ENCODE peak calls at places on chromosomes 16 and 17, in six cellular contexts. B is stomach; O is tibial artery; A is kidney epithelial cell; I is K562; U is CD8-positive, alpha-beta T cell. S is an unnamed sample.

GRCh38 chr16:12741176-12741575 is 62.5 kb downstream of the CPPED1 start:
- DNase-seq in A (peak; percentile 14), U (no peak), I (no peak), O (no peak), B (no peak), S (no peak)

GRCh38 chr17:76538281-76538931 is 897 bp upstream of the CYGB start:
- DNase-seq in A (no peak), O (peak; percentile 63), B (no peak), U (no peak), I (no peak), S (no peak)

GRCh38 chr16:87789437-87790277 is 23.9 kb upstream of the KLHDC4 start:
- DNase-seq in B (peak; percentile 60), U (no peak), O (peak; percentile 83), A (peak; percentile 59), I (no peak), S (peak; percentile 74)

GRCh38 chr16:54510619-54511018 is 224.0 kb upstream of the IRX3 start:
- DNase-seq in B (no peak), I (no peak), A (no peak), O (no peak), U (no peak), S (no peak)

GRCh38 chr17:49618112-49618611 is 42.5 kb downstream of the NXPH3 start:
- DNase-seq in O (no peak), A (no peak), U (no peak), B (no peak), I (no peak), S (no peak)

GRCh38 chr17:45784583-45785372 is 658 bp downstream of the CRHR1 start:
- DNase-seq in B (peak; percentile 49), U (peak; percentile 35), A (no peak), O (no peak), I (peak; percentile 69), S (no peak)

GRCh38 chr17:70767102-70767701 is 597.9 kb downstream of the KCNJ2 start:
- DNase-seq in A (no peak), I (no peak), B (no peak), O (no peak), U (no peak), S (no peak)

GRCh38 chr17:29722411-29723198 is 99.9 kb upstream of the CORO6 start:
- DNase-seq in O (no peak), B (no peak), U (peak; percentile 52), I (peak; percentile 24), A (no peak), S (peak; percentile 57)

GRCh38 chr17:48593840-48594411 is 347 bp upstream of the HOXB5 start:
- DNase-seq in A (no peak), B (peak; percentile 74), I (peak; percentile 84), O (no peak), U (peak; percentile 85), S (no peak)

GRCh38 chr17:38656959-38657823 is 17.6 kb downstream of the EPOP start:
- DNase-seq in A (no peak), I (peak; percentile 11), O (peak; percentile 13), U (no peak), B (no peak), S (no peak)

GRCh38 chr17:2369551-2370210 is 31.2 kb downstream of the MNT start:
- DNase-seq in U (no peak), I (no peak), A (no peak), O (no peak), B (no peak), S (no peak)

GRCh38 chr17:38575781-38576180 is 30.0 kb downstream of the SRCIN1 start:
- DNase-seq in A (no peak), I (no peak), B (no peak), O (no peak), U (no peak), S (no peak)

GRCh38 chr16:2964416-2965223 is 545 bp downstream of the KREMEN2 start:
- DNase-seq in A (no peak), U (peak; percentile 54), I (peak; percentile 87), O (no peak), B (peak; percentile 39), S (no peak)

GRCh38 chr17:31492880-31493655 is 101.6 kb downstream of the RAB11FIP4 start:
- DNase-seq in B (peak; percentile 43), U (peak; percentile 67), A (no peak), O (no peak), I (peak; percentile 62), S (no peak)

GRCh38 chr16:4136229-4136813 is 20.1 kb upstream of the ADCY9 start:
- DNase-seq in B (peak; percentile 82), A (peak; percentile 32), I (no peak), U (no peak), O (no peak), S (no peak)

GRCh38 chr16:67946966-67947558 is 3.1 kb upstream of the LCAT start:
- DNase-seq in I (no peak), U (no peak), B (no peak), A (no peak), O (no peak), S (no peak)

GRCh38 chr17:15516150-15516549 is 47.1 kb downstream of the TVP23C start:
- DNase-seq in O (no peak), A (no peak), U (no peak), I (no peak), B (no peak), S (no peak)

GRCh38 chr17:8574687-8575086 is 55.8 kb downstream of the MYH10 start:
- DNase-seq in U (no peak), A (no peak), I (no peak), B (no peak), O (no peak), S (no peak)

GRCh38 chr16:867421-868385 is 67.2 kb upstream of the GNG13 start:
- DNase-seq in O (no peak), I (no peak), B (no peak), A (no peak), U (no peak), S (no peak)

GRCh38 chr17:18326039-18326438 is 10.9 kb downstream of the SMCR8 start:
- DNase-seq in U (no peak), I (no peak), O (no peak), A (no peak), B (no peak), S (no peak)

GRCh38 chr16:86758932-86759331 is 180.6 kb downstream of the FOXL1 start:
- DNase-seq in B (no peak), O (peak; percentile 13), U (no peak), A (no peak), I (no peak), S (no peak)

GRCh38 chr17:19378416-19379293 is at the start of gene MAPK7:
- DNase-seq in A (no peak), O (peak; percentile 72), I (peak; percentile 32), B (no peak), U (no peak), S (no peak)

GRCh38 chr17:47789611-47790520 is 31.7 kb downstream of the OSBPL7 start:
- DNase-seq in B (peak; percentile 62), O (no peak), U (peak; percentile 51), A (no peak), I (peak; percentile 32), S (no peak)

GRCh38 chr17:75688209-75688771 is 21.2 kb downstream of the SAP30BP start:
- DNase-seq in O (no peak), A (no peak), B (peak; percentile 39), U (no peak), I (no peak), S (no peak)

GRCh38 chr16:80527297-80527696 is 13.5 kb upstream of the DYNLRB2 start:
- DNase-seq in A (no peak), U (peak; percentile 22), B (no peak), O (no peak), I (no peak), S (no peak)
- TF ChIP-seq CTCF in A (peak; percentile 60), U (peak; percentile 20), B (no peak), O (no peak), I (peak; percentile 82), S (peak; percentile 51)

GRCh38 chr17:79811888-79812205 is 15.0 kb upstream of the CBX8 start:
- DNase-seq in B (no peak), I (no peak), O (no peak), U (no peak), A (no peak), S (no peak)
- H3K4me3 ChIP-seq in B (peak overlapping the region; percentile 19), I (no peak overlapping the region), O (no peak overlapping the region), U (no peak overlapping the region), A (no peak overlapping the region), S (no peak overlapping the region)

GRCh38 chr16:66809765-66810164 is 8.4 kb upstream of the TERB1 start:
- DNase-seq in U (no peak), A (no peak), I (no peak), O (no peak), B (no peak), S (no peak)
- H3K36me3 ChIP-seq in U (peaks cover 43% of the 10 kb centered on the region), A (peaks cover 1% of the 10 kb centered on the region), I (peaks cover 89% of the 10 kb centered on the region), O (peaks cover 79% of the 10 kb centered on the region), B (peaks cover 99% of the 10 kb centered on the region), S (peaks cover 10% of the 10 kb centered on the region)

GRCh38 chr16:29816694-29817441 is 916 bp downstream of the PAGR1 start:
- DNase-seq in U (peak; percentile 45), O (peak; percentile 90), I (peak; percentile 63), A (no peak), B (peak; percentile 65), S (no peak)
- TF ChIP-seq CTCF in U (no peak), O (no peak), I (peak; percentile 24), A (no peak), B (no peak), S (peak; percentile 19)

S was measured in BJ.